ENCODE peak calls at places on chromosomes 5 and 9, in six cellular contexts. X, L, V, R, T and D are unnamed samples. For H3K9me3, the result is how much of the 10 kb centered on the place peaks cover.

GRCh38 chr5:9621379-9621903 is 8.7 kb downstream of the TAS2R1 start:
- DNase-seq in X (no peak), L (no peak), V (no peak), R (no peak), T (no peak), D (no peak)

GRCh38 chr5:128273736-128274135 is 190.2 kb downstream of the SLC12A2 start:
- DNase-seq in X (no peak), L (no peak), V (no peak), R (no peak), T (no peak), D (no peak)

GRCh38 chr5:145636396-145636795 is 198.7 kb downstream of the PRELID2 start:
- DNase-seq in X (no peak), L (no peak), V (no peak), R (no peak), T (no peak), D (no peak)

GRCh38 chr5:138626333-138626944 is 51.2 kb upstream of the HSPA9 start:
- DNase-seq in X (no peak), L (no peak), V (no peak), R (no peak), T (no peak), D (no peak)

GRCh38 chr5:2877520-2877919 is 126.0 kb upstream of the IRX2 start:
- DNase-seq in X (no peak), L (no peak), V (no peak), R (no peak), T (no peak), D (no peak)

GRCh38 chr9:117492476-117492875 is 77.6 kb upstream of the ASTN2 start:
- DNase-seq in X (no peak), L (no peak), V (no peak), R (no peak), T (no peak), D (no peak)

GRCh38 chr5:81162501-81162900 is 70.6 kb upstream of the CKMT2 start:
- DNase-seq in X (no peak), L (no peak), V (no peak), R (no peak), T (no peak), D (no peak)

GRCh38 chr5:91038180-91038808 is 344.8 kb downstream of the ARRDC3 start:
- DNase-seq in X (no peak), L (no peak), V (no peak), R (no peak), T (no peak), D (no peak)

GRCh38 chr9:89448381-89448780 is 49.5 kb downstream of the SEMA4D start:
- DNase-seq in X (no peak), L (no peak), V (no peak), R (no peak), T (no peak), D (peak)

GRCh38 chr5:50666261-50667078 is at the start of gene PARP8:
- DNase-seq in X (peak), L (no peak), V (peak), R (peak), T (peak), D (peak)

DNA sequence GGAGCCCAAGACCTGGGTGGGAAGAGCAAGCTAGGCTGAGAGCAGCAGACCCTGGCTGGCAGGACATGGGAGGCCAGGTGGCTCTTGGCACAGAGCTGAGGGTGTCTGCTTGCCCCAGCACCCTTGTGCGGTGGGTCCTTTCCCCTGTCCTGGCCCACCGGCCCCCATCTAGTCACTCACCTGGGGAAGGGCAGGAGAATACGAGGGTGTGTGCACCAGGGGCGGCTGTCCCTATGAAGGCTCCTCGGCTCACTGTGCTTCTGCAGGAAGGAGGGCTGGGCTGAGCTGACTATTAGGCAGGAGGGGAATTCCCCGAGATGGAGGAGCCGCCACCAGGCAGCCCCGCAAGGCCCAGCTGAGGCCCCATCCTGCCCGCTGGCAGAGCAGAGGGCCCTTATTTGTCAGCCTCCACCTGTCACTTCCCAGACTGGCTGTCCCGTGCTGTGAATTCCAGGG is 6.1 kb upstream of the TNIP1 start:
- DNase-seq in X (peak), L (no peak), V (no peak), R (no peak), T (no peak), D (peak)
- H3K4me3 ChIP-seq in X (peak), L (no peak), V (no peak), R (no peak), T (no peak), D (no peak)

GRCh38 chr5:32916648-32917047 is 205.5 kb downstream of the NPR3 start:
- DNase-seq in X (no peak), L (no peak), V (peak), R (no peak), T (no peak), D (no peak)
- TF ChIP-seq CTCF in X (no peak), L (no peak), V (peak), R (peak), T (peak), D (no peak)

GRCh38 chr9:122562134-122562760 is 9.3 kb downstream of the OR1N2 start:
- DNase-seq in X (no peak), L (no peak), V (no peak), R (no peak), T (no peak), D (no peak)
- H3K9me3 ChIP-seq in X (under half), L (under half), V (under half), R (under half), T (under half), D (under half)

GRCh38 chr5:107449369-107449768 is 221.4 kb downstream of the EFNA5 start:
- DNase-seq in X (no peak), L (no peak), V (no peak), R (no peak), T (no peak), D (no peak)
- H3K4me3 ChIP-seq in X (no peak), L (no peak), V (no peak), R (no peak), T (no peak), D (no peak)

GRCh38 chr9:126317513-126317912 is 9.1 kb upstream of the MVB12B start:
- DNase-seq in X (peak), L (no peak), V (no peak), R (no peak), T (no peak), D (peak)
- TF ChIP-seq CTCF in X (peak), L (peak), V (peak), R (peak), T (peak), D (no peak)

GRCh38 chr9:86341007-86341491 is 13.2 kb downstream of the TUT7 start:
- DNase-seq in X (no peak), L (no peak), V (no peak), R (no peak), T (no peak), D (no peak)
- H3K9me3 ChIP-seq in X (under half), L (under half), V (under half), R (under half), T (under half), D (under half)